ENCODE peak calls at places on chromosomes 4 and X, in four cellular contexts. F is K562, V is HepG2, B is endodermal cell. Z is an unnamed sample. For H3K9me3, the result is how much of the 10 kb centered on the place peaks cover.

GRCh38 chr4:137609693-137610450 is 77.6 kb upstream of the PCDH18 start:
- DNase-seq in F (no peak), V (no peak), B (no peak), Z (no peak)

GRCh38 chrX:14529288-14529989 is at the start of gene GLRA2:
- DNase-seq in F (no peak), V (peak), B (peak), Z (peak)

GRCh38 chr4:127124919-127125318 is 507.8 kb upstream of the INTU start:
- DNase-seq in F (no peak), V (peak), B (no peak), Z (no peak)

GRCh38 chrX:150366951-150367545 is 3.9 kb downstream of the MAMLD1 start:
- DNase-seq in F (no peak), V (no peak), B (no peak), Z (no peak)

GRCh38 chr4:107130157-107130556 is 94.0 kb upstream of the DKK2 start:
- DNase-seq in F (no peak), V (no peak), B (no peak), Z (no peak)

GRCh38 chrX:40147399-40148188 is 49.8 kb upstream of the BCOR start:
- DNase-seq in F (no peak), V (no peak), B (peak), Z (no peak)

GRCh38 chrX:107571296-107571998 is 56.9 kb upstream of the PRPS1 start:
- DNase-seq in F (no peak), V (peak), B (no peak), Z (no peak)

GRCh38 chr4:122744229-122744628 is 11.7 kb downstream of the BBS12 start:
- DNase-seq in F (no peak), V (peak), B (no peak), Z (no peak)

GRCh38 chrX:103831803-103832544 is at the start of gene RAB9B:
- DNase-seq in F (peak), V (no peak), B (peak), Z (peak)

GRCh38 chr4:61614256-61614655 is 414.1 kb downstream of the ADGRL3 start:
- DNase-seq in F (no peak), V (no peak), B (no peak), Z (no peak)

GRCh38 chrX:154097003-154097596 is 417 bp downstream of the MECP2 start:
- DNase-seq in F (peak), V (peak), B (peak), Z (peak)

GRCh38 chr4:75777589-75777988 is 53.2 kb downstream of the USO1 start:
- DNase-seq in F (no peak), V (no peak), B (no peak), Z (no peak)

GRCh38 chr4:47031011-47031678 is at the start of gene GABRB1:
- DNase-seq in F (peak), V (no peak), B (peak), Z (peak)

DNA sequence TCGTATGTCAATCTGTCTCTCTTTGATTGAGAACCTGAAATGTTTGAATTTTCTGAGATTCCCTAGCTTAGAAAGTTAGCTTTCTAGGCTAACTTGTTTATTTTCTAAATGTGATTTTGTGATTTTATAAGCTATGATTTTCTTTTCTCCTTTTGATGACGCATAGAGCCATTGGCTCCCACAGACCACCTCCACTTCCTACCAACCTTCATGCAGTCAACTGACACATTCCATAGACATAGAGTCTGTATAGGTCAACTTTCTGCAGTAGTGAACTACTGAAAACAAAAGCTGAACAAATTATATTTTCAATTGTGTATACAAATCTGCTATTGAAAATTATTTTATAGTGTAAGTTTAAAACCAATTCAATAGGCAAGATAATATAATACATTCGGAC is 2.8 kb upstream of the SULT1B1 start:
- DNase-seq in F (no peak), V (no peak), B (no peak), Z (no peak)
- H3K27ac ChIP-seq in F (no peak), V (no peak), B (no peak), Z (no peak)

GRCh38 chrX:71170660-71171059 is 26.0 kb downstream of the NLGN3 start:
- DNase-seq in F (peak), V (no peak), B (no peak), Z (no peak)
- H3K9me3 ChIP-seq in F (under half), V (under half), B (under half), Z (under half)

DNA sequence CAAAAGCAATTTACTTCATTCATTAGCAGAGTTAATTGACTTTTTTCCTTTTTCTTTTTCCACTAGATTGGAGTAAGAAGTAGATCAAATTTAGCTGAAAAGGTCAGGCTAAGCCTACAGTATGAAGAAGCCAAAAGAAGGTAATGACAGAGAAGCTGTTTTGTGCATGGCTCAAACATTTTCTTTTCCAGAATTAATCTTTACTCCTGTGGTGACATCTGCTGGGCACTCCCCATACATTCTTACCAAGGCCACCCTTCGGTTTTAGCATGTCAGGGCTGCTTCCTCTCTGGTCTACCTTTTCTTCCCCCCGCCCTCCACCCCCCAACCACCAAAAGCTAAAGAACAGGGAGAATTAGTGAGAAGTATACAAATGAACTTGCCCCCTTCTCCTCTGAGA is 70.2 kb downstream of the CLDN22 start:
- DNase-seq in F (no peak), V (peak), B (no peak), Z (peak)
- TF ChIP-seq CTCF in F (peak), V (peak), B (peak), Z (peak)

DNA sequence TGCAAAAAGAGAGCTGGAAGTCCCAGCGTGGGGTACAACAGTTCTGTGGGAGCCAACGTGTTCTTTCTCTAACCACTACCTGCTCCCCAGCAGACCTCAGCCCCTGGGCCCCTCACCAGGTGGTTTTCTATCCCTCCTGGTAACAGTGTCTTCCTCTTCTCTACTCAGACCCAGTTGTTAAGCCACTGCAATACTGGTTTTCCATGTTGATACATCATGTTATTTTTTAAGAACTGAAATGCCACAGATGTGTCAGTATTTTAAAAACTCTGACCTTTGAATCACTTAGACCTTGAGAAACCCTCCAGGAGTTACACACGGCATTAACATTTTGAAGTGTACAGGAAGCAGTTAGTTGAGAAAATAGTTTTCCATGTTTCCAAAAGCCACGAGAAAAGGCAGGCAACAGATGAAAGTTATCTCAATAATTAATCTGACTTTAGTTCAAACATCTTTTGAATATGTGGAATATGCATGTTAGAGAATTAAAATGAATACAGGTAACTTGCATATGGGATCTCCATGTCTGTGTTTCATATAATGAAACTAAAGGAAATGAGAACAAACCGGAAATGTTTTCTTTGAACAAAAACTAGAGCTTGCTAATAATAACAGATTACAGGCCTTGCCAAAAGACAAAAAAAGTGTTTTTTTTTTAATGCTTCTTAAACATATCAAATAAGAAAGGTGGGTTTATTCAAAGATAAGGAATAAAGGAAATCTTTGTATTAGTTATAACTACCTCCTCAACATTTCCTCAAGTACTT is 108.8 kb downstream of the ZNF827 start:
- DNase-seq in F (no peak), V (no peak), B (no peak), Z (no peak)
- H3K27ac ChIP-seq in F (no peak), V (no peak), B (no peak), Z (no peak)

DNA sequence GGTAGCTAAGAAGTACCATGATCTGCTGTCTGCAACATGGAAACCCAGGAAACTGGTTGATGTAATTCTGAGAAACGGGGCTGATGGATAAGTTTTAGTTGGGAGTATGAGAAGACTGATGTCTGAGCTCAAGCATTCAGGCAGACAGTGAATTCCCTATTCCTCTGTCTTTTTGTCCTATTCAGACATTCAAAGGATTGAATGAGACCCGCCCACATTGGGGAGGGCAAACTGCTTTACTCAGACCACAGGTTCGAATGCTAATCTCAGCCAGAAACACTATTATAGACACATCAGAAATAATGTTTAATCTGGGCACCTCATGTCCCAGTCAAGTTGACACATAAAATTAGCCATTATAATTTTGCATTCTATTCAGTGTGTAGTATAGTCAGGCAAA is 515.5 kb downstream of the STPG2 start:
- DNase-seq in F (no peak), V (no peak), B (no peak), Z (no peak)
- H3K9me3 ChIP-seq in F (under half), V (under half), B (under half), Z (under half)

GRCh38 chrX:356385-357034 is 30.2 kb downstream of the PPP2R3B start:
- DNase-seq in F (no peak), V (no peak), B (no peak), Z (no peak)
- TF ChIP-seq CTCF in F (no peak), V (no peak), B (no peak), Z (no peak)

DNA sequence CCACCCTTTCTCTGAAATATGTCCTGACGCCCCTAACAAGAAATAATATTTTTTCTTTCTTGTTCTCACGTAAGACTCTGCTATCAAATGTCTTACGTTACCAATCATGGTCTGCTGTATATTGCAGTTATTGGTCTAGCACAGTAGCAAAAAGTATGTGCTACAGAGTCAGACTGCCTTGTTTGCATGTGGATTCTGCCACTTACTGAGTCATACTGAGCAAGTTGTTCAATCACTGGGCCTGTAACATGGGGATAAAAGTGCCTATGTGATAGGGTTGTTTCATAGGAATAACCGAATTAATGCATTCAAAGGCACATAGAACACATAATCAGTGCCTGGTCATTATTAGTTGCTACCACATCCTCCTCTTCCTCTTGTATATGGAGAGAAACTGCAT is 14.1 kb downstream of the RPGR start:
- DNase-seq in F (no peak), V (no peak), B (no peak), Z (no peak)
- H3K27ac ChIP-seq in F (no peak), V (no peak), B (no peak), Z (no peak)

Z was measured in transverse colon.